ENCODE peak calls at places on chromosomes 1 and 21, in four cellular contexts. F is IMR-90, D is mesothelial cell of epicardium, B is AG04449. Q is an unnamed sample.

GRCh38 chr21:28099296-28099695 is 893.4 kb downstream of the LTN1 start:
- DNase-seq in F (peak; percentile 10), D (no peak), B (no peak), Q (peak; percentile 41)

GRCh38 chr1:206887701-206888100 is 9.5 kb upstream of the IL24 start:
- DNase-seq in D (no peak), F (peak; percentile 64), B (no peak), Q (no peak)

GRCh38 chr1:208145167-208145566 is 99.0 kb downstream of the PLXNA2 start:
- DNase-seq in B (no peak), F (no peak), D (no peak), Q (no peak)

GRCh38 chr1:6580588-6581270 is 935 bp downstream of the ZBTB48 start:
- DNase-seq in F (no peak), B (no peak), D (no peak), Q (no peak)

GRCh38 chr1:15029786-15030185 is 123.8 kb upstream of the TMEM51 start:
- DNase-seq in F (no peak), D (no peak), B (no peak), Q (no peak)

GRCh38 chr1:38009088-38009840 is 3.3 kb upstream of the UTP11 start:
- DNase-seq in B (no peak), F (peak; percentile 78), D (no peak), Q (peak; percentile 85)

GRCh38 chr1:18556364-18556763 is 74.3 kb upstream of the PAX7 start:
- DNase-seq in B (no peak), D (no peak), F (peak; percentile 12), Q (peak; percentile 26)

GRCh38 chr1:119001181-119002018 is 13.3 kb upstream of the TBX15 start:
- DNase-seq in F (no peak), D (no peak), B (no peak), Q (peak; percentile 47)

GRCh38 chr1:20087668-20088067 is 17.7 kb downstream of the PLA2G5 start:
- DNase-seq in F (no peak), B (no peak), D (no peak), Q (no peak)

GRCh38 chr1:156502749-156503671 is 2.4 kb upstream of the MEF2D start:
- DNase-seq in B (peak; percentile 89), D (no peak), F (peak; percentile 98), Q (peak; percentile 93)

GRCh38 chr1:223741861-223742260 is 29.5 kb downstream of the CAPN2 start:
- DNase-seq in F (peak; percentile 77), B (no peak), D (no peak), Q (peak; percentile 44)

GRCh38 chr1:30740952-30741894 is 16.4 kb downstream of the LAPTM5 start:
- DNase-seq in B (no peak), D (no peak), F (peak; percentile 21), Q (no peak)

GRCh38 chr1:157193219-157193618 is 55.0 kb upstream of the ETV3 start:
- DNase-seq in D (no peak), F (no peak), B (no peak), Q (no peak)

GRCh38 chr1:208215393-208215792 is 28.8 kb downstream of the PLXNA2 start:
- DNase-seq in B (no peak), F (no peak), D (no peak), Q (no peak)

GRCh38 chr21:39071623-39072214 is 111.5 kb downstream of the PSMG1 start:
- DNase-seq in D (no peak), F (peak; percentile 83), B (peak; percentile 56), Q (peak; percentile 47)

GRCh38 chr1:165397945-165398344 is 41.4 kb upstream of the LMX1A start:
- DNase-seq in D (no peak), B (no peak), F (peak; percentile 44), Q (peak; percentile 84)

DNA sequence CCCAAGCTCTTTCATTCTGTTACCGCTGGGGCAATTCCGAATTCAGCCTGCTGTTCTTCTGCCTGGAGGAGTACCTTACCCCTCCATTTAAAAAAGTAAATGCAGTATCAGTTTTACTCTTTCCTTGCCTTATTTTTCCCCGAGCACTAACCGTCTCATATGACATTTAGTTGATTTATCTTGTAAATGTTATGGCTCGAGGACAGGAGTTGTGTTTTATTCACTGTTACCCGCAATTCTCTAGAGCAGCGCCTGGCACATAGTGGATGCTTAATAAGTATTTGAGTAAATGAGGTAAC is 425 bp upstream of the TADA1 start:
- DNase-seq in D (no peak), B (no peak), F (no peak), Q (no peak)
- TF ChIP-seq CTCF in D (no peak), B (peak; percentile 28), F (no peak), Q (peak; percentile 22)

GRCh38 chr1:222387020-222387816 is 160.7 kb downstream of the HHIPL2 start:
- DNase-seq in F (no peak), B (no peak), D (no peak), Q (no peak)
- TF ChIP-seq CTCF in F (peak; percentile 5), B (peak; percentile 19), D (no peak), Q (peak; percentile 18)

GRCh38 chr1:62529227-62529626 is 68.1 kb upstream of the ANGPTL3 start:
- DNase-seq in F (no peak), B (no peak), D (no peak), Q (no peak)

GRCh38 chr1:62528015-62528414 is 69.3 kb upstream of the ANGPTL3 start:
- DNase-seq in F (no peak), D (no peak), B (no peak), Q (no peak)

DNA sequence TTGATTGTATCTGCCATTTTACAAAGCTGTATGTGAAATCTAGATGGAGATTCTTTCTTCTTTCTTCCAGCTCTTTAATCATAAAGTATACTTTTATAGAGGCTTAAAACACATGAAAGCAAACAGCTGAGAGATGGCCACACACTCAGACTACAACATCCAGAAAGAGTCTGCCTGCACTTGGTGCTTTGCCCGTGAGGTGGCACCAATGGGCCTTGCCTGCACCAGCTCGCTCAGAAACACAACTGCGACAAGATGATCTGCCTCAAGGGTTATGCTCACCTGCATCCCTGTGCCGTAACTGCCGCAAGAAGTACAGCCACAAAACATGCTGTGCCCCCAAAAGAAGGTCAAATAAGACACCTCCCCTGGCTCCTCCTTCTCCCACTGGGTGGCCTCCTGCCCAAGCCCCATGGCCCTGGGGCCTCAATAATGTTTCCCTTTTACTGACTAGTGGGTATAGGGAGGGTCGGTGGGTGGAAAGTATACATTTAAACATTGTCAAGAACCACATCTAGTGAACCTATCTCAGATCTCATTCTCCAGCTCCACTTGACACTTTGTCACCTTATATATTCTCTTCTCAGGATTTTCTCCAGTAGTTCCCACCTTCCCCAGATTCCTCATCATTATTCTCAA is 66.7 kb upstream of the ANGPTL3 start:
- DNase-seq in B (peak; percentile 5), D (no peak), F (peak; percentile 40), Q (peak; percentile 9)
- TF ChIP-seq CTCF in B (peak; percentile 86), D (peak; percentile 41), F (peak; percentile 56), Q (peak; percentile 32)

DNA sequence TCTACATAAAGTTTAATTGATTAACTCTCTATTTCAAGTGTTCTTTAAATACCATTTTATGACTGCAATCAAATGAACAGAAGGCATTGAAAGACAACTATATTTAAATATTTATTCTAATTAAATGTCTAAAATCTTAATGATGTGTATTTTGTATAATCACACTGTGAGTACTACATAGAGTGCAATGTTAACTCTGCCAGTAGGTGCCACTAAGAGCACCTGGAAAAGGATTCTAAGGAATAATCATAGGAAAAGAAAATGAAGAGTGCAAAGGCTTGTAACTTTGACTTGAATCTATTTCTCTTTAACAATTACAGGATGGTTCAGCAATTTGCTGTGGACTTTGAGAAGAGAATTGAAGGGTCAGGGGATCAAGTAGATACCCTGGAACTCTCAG is 200.4 kb downstream of the DNM3 start:
- DNase-seq in F (peak; percentile 30), B (peak; percentile 4), D (no peak), Q (peak; percentile 49)
- TF ChIP-seq CTCF in F (peak; percentile 61), B (peak; percentile 8), D (peak; percentile 20), Q (peak; percentile 53)

DNA sequence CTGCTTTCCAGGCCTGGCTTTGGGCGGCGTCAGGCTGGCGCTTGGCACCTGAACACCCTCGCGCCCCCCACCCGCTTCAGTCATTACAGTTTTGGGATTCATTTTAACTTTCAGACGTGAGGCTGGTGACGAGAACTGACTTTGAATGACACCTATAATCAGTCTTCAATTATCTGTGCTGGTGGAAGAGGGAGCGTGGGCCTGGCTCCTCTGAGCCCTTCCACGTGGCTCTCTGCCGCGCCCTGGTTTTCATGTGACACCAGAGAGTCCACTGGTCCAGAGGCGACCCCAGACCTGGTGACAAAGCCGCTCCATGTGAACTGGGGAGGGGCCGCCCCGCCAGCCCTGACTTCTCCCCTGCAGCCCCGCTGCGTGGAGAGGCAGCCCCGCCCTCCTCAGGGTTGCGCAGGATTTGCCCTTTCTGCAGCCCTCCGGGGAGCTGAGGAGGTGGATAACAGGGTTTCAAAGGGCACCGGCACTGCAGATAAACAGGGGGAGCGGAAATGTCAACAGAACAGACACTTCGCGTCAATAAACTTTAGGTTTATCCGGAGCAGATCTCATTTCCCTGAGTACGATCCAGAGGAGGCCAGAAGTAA is 56.3 kb downstream of the AJAP1 start:
- DNase-seq in F (no peak), D (no peak), B (no peak), Q (no peak)
- TF ChIP-seq CTCF in F (no peak), D (no peak), B (no peak), Q (no peak)